ENCODE peak calls at places on chromosomes 7 and 10, in ten cellular contexts. One of them, this sample, is unnamed.
A peak's percentile ranks its signal among the peaks of the same experiment; 100 is the strongest.

GRCh38 chr10:126101744-126102143 is 205.4 kb downstream of the FANK1 start:
- DNase-seq in nephron progenitor cell: no peak
- DNase-seq in CD8-positive, alpha-beta T cell: no peak
- DNase-seq in heart right ventricle: no peak
- DNase-seq in type B pancreatic cell: no peak
- DNase-seq in neural crest cell: no peak
- DNase-seq in fibroblast of the aortic adventitia: no peak
- DNase-seq in tibial nerve: no peak
- DNase-seq in cardiac muscle cell: no peak
- DNase-seq in A549: no peak
- DNase-seq in this sample: no peak

GRCh38 chr7:141220263-141220662 is 146.4 kb downstream of the TMEM178B start:
- DNase-seq in A549: peak; percentile 13
- DNase-seq in nephron progenitor cell: no peak
- DNase-seq in type B pancreatic cell: no peak
- DNase-seq in neural crest cell: no peak
- DNase-seq in heart right ventricle: no peak
- DNase-seq in cardiac muscle cell: no peak
- DNase-seq in tibial nerve: no peak
- DNase-seq in fibroblast of the aortic adventitia: no peak
- DNase-seq in CD8-positive, alpha-beta T cell: no peak
- DNase-seq in this sample: no peak

GRCh38 chr7:109844362-109844761 is 1246.6 kb upstream of the LRRN3 start:
- DNase-seq in type B pancreatic cell: no peak
- DNase-seq in nephron progenitor cell: no peak
- DNase-seq in neural crest cell: no peak
- DNase-seq in tibial nerve: no peak
- DNase-seq in CD8-positive, alpha-beta T cell: no peak
- DNase-seq in heart right ventricle: no peak
- DNase-seq in cardiac muscle cell: peak; percentile 6
- DNase-seq in fibroblast of the aortic adventitia: no peak
- DNase-seq in A549: peak; percentile 42
- DNase-seq in this sample: no peak

GRCh38 chr10:29828978-29829377 is 194.2 kb upstream of the SVIL start:
- DNase-seq in tibial nerve: no peak
- DNase-seq in fibroblast of the aortic adventitia: no peak
- DNase-seq in type B pancreatic cell: no peak
- DNase-seq in heart right ventricle: no peak
- DNase-seq in neural crest cell: no peak
- DNase-seq in cardiac muscle cell: no peak
- DNase-seq in CD8-positive, alpha-beta T cell: no peak
- DNase-seq in A549: no peak
- DNase-seq in nephron progenitor cell: no peak
- DNase-seq in this sample: no peak

GRCh38 chr10:44974628-44975431 is 3.8 kb downstream of the DEPP1 start:
- DNase-seq in neural crest cell: peak; percentile 70
- DNase-seq in nephron progenitor cell: peak; percentile 76
- DNase-seq in heart right ventricle: peak; percentile 69
- DNase-seq in A549: peak; percentile 55
- DNase-seq in fibroblast of the aortic adventitia: peak; percentile 73
- DNase-seq in tibial nerve: peak; percentile 67
- DNase-seq in cardiac muscle cell: peak; percentile 85
- DNase-seq in CD8-positive, alpha-beta T cell: peak; percentile 83
- DNase-seq in type B pancreatic cell: no peak
- DNase-seq in this sample: peak; percentile 83

GRCh38 chr10:46556515-46557318 is at the start of gene GPRIN2:
- DNase-seq in nephron progenitor cell: peak; percentile 71
- DNase-seq in heart right ventricle: no peak
- DNase-seq in neural crest cell: peak; percentile 19
- DNase-seq in type B pancreatic cell: peak; percentile 77
- DNase-seq in CD8-positive, alpha-beta T cell: no peak
- DNase-seq in tibial nerve: peak; percentile 12
- DNase-seq in A549: no peak
- DNase-seq in cardiac muscle cell: no peak
- DNase-seq in fibroblast of the aortic adventitia: no peak
- DNase-seq in this sample: no peak

GRCh38 chr10:125061557-125062243 is 98.7 kb downstream of the CTBP2 start:
- DNase-seq in nephron progenitor cell: no peak
- DNase-seq in fibroblast of the aortic adventitia: no peak
- DNase-seq in tibial nerve: no peak
- DNase-seq in CD8-positive, alpha-beta T cell: no peak
- DNase-seq in A549: no peak
- DNase-seq in heart right ventricle: no peak
- DNase-seq in type B pancreatic cell: no peak
- DNase-seq in neural crest cell: no peak
- DNase-seq in cardiac muscle cell: no peak
- DNase-seq in this sample: no peak

GRCh38 chr10:95814011-95814727 is 58.2 kb downstream of the ENTPD1 start:
- DNase-seq in type B pancreatic cell: no peak
- DNase-seq in fibroblast of the aortic adventitia: peak; percentile 90
- DNase-seq in nephron progenitor cell: no peak
- DNase-seq in tibial nerve: no peak
- DNase-seq in A549: no peak
- DNase-seq in neural crest cell: peak; percentile 15
- DNase-seq in CD8-positive, alpha-beta T cell: no peak
- DNase-seq in cardiac muscle cell: peak; percentile 98
- DNase-seq in heart right ventricle: peak; percentile 58
- DNase-seq in this sample: no peak

GRCh38 chr10:30231071-30231652 is 117.9 kb downstream of the MTPAP start:
- DNase-seq in nephron progenitor cell: no peak
- DNase-seq in tibial nerve: no peak
- DNase-seq in heart right ventricle: no peak
- DNase-seq in CD8-positive, alpha-beta T cell: no peak
- DNase-seq in type B pancreatic cell: no peak
- DNase-seq in A549: no peak
- DNase-seq in cardiac muscle cell: no peak
- DNase-seq in neural crest cell: no peak
- DNase-seq in fibroblast of the aortic adventitia: no peak
- DNase-seq in this sample: no peak

GRCh38 chr7:145398758-145399157 is 562.9 kb upstream of the TPK1 start:
- DNase-seq in CD8-positive, alpha-beta T cell: no peak
- DNase-seq in heart right ventricle: no peak
- DNase-seq in fibroblast of the aortic adventitia: no peak
- DNase-seq in A549: no peak
- DNase-seq in tibial nerve: no peak
- DNase-seq in nephron progenitor cell: no peak
- DNase-seq in neural crest cell: no peak
- DNase-seq in type B pancreatic cell: no peak
- DNase-seq in cardiac muscle cell: peak; percentile 21
- DNase-seq in this sample: no peak

GRCh38 chr7:158109364-158110033 is 478.1 kb downstream of the PTPRN2 start:
- DNase-seq in type B pancreatic cell: peak; percentile 50
- DNase-seq in nephron progenitor cell: no peak
- DNase-seq in fibroblast of the aortic adventitia: no peak
- DNase-seq in cardiac muscle cell: no peak
- DNase-seq in tibial nerve: no peak
- DNase-seq in A549: peak; percentile 12
- DNase-seq in neural crest cell: no peak
- DNase-seq in heart right ventricle: no peak
- DNase-seq in CD8-positive, alpha-beta T cell: peak; percentile 32
- DNase-seq in this sample: no peak

GRCh38 chr10:58385784-58386112 is 538 bp downstream of the TFAM start:
- DNase-seq in CD8-positive, alpha-beta T cell: no peak
- DNase-seq in fibroblast of the aortic adventitia: peak; percentile 13
- DNase-seq in nephron progenitor cell: peak; percentile 62
- DNase-seq in cardiac muscle cell: peak; percentile 34
- DNase-seq in tibial nerve: no peak
- DNase-seq in type B pancreatic cell: no peak
- DNase-seq in neural crest cell: peak; percentile 20
- DNase-seq in heart right ventricle: no peak
- DNase-seq in A549: peak; percentile 42
- DNase-seq in this sample: peak; percentile 52

GRCh38 chr10:58384536-58384998 is 643 bp upstream of the TFAM start:
- DNase-seq in tibial nerve: no peak
- DNase-seq in cardiac muscle cell: no peak
- DNase-seq in heart right ventricle: no peak
- DNase-seq in A549: peak; percentile 8
- DNase-seq in neural crest cell: no peak
- DNase-seq in type B pancreatic cell: no peak
- DNase-seq in fibroblast of the aortic adventitia: no peak
- DNase-seq in CD8-positive, alpha-beta T cell: no peak
- DNase-seq in nephron progenitor cell: no peak
- DNase-seq in this sample: no peak

GRCh38 chr10:58384095-58384494 is 1.1 kb upstream of the TFAM start:
- DNase-seq in heart right ventricle: no peak
- DNase-seq in neural crest cell: no peak
- DNase-seq in nephron progenitor cell: no peak
- DNase-seq in type B pancreatic cell: no peak
- DNase-seq in tibial nerve: no peak
- DNase-seq in CD8-positive, alpha-beta T cell: no peak
- DNase-seq in fibroblast of the aortic adventitia: no peak
- DNase-seq in A549: no peak
- DNase-seq in cardiac muscle cell: no peak
- DNase-seq in this sample: no peak

GRCh38 chr10:58382489-58382995 is 2.7 kb upstream of the TFAM start:
- DNase-seq in type B pancreatic cell: no peak
- DNase-seq in tibial nerve: no peak
- DNase-seq in neural crest cell: no peak
- DNase-seq in cardiac muscle cell: no peak
- DNase-seq in fibroblast of the aortic adventitia: no peak
- DNase-seq in heart right ventricle: no peak
- DNase-seq in CD8-positive, alpha-beta T cell: no peak
- DNase-seq in nephron progenitor cell: no peak
- DNase-seq in A549: no peak
- DNase-seq in this sample: no peak

GRCh38 chr10:58384999-58385783 is at the start of gene TFAM:
- DNase-seq in nephron progenitor cell: peak; percentile 97
- DNase-seq in neural crest cell: peak; percentile 95
- DNase-seq in type B pancreatic cell: peak; percentile 97
- DNase-seq in tibial nerve: peak; percentile 92
- DNase-seq in cardiac muscle cell: peak; percentile 95
- DNase-seq in heart right ventricle: peak; percentile 98
- DNase-seq in A549: peak; percentile 96
- DNase-seq in CD8-positive, alpha-beta T cell: peak; percentile 99
- DNase-seq in fibroblast of the aortic adventitia: peak; percentile 85
- DNase-seq in this sample: peak; percentile 98
- TF ChIP-seq CTCF in nephron progenitor cell: peak; percentile 17
- TF ChIP-seq CTCF in neural crest cell: peak; percentile 61
- TF ChIP-seq CTCF in type B pancreatic cell: peak; percentile 64
- TF ChIP-seq CTCF in tibial nerve: peak; percentile 67
- TF ChIP-seq CTCF in cardiac muscle cell: peak; percentile 42
- TF ChIP-seq CTCF in heart right ventricle: peak; percentile 52
- TF ChIP-seq CTCF in A549: peak; percentile 69
- TF ChIP-seq CTCF in CD8-positive, alpha-beta T cell: peak; percentile 36
- TF ChIP-seq CTCF in fibroblast of the aortic adventitia: peak; percentile 57
- TF ChIP-seq CTCF in this sample: peak; percentile 50

DNA sequence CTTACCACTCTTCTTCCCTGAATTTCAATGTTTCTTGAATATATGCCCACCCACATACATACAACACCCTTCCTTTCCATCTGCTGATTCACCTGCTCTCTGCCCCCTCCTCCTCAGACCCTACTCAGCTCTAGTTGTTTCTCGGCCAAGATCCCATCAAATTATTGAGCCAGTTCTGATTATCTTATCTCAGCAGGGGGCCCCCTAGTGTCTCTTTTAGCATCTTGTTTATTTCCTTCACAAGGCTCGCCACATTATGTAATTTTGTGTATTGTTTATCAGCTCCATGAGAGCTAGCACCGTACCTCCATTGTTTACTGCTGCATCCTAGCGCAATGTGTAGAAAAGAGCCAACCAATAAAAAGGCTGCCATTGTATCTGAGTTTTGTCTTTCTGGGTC is 71.9 kb downstream of the FAM13C start:
- DNase-seq in tibial nerve: no peak
- DNase-seq in fibroblast of the aortic adventitia: no peak
- DNase-seq in nephron progenitor cell: no peak
- DNase-seq in CD8-positive, alpha-beta T cell: no peak
- DNase-seq in cardiac muscle cell: no peak
- DNase-seq in heart right ventricle: no peak
- DNase-seq in A549: no peak
- DNase-seq in neural crest cell: no peak
- DNase-seq in type B pancreatic cell: no peak
- DNase-seq in this sample: no peak
- TF ChIP-seq CTCF in tibial nerve: no peak
- TF ChIP-seq CTCF in fibroblast of the aortic adventitia: no peak
- TF ChIP-seq CTCF in nephron progenitor cell: no peak
- TF ChIP-seq CTCF in CD8-positive, alpha-beta T cell: no peak
- TF ChIP-seq CTCF in cardiac muscle cell: no peak
- TF ChIP-seq CTCF in heart right ventricle: no peak
- TF ChIP-seq CTCF in A549: no peak
- TF ChIP-seq CTCF in neural crest cell: no peak
- TF ChIP-seq CTCF in type B pancreatic cell: no peak
- TF ChIP-seq CTCF in this sample: no peak

GRCh38 chr7:132654150-132654549 is 77.9 kb upstream of the PLXNA4 start:
- DNase-seq in nephron progenitor cell: no peak
- DNase-seq in type B pancreatic cell: no peak
- DNase-seq in CD8-positive, alpha-beta T cell: peak; percentile 31
- DNase-seq in tibial nerve: no peak
- DNase-seq in cardiac muscle cell: peak; percentile 27
- DNase-seq in neural crest cell: no peak
- DNase-seq in fibroblast of the aortic adventitia: peak; percentile 12
- DNase-seq in heart right ventricle: no peak
- DNase-seq in A549: peak; percentile 8
- DNase-seq in this sample: peak; percentile 17
- TF ChIP-seq CTCF in nephron progenitor cell: peak; percentile 30
- TF ChIP-seq CTCF in type B pancreatic cell: peak; percentile 70
- TF ChIP-seq CTCF in CD8-positive, alpha-beta T cell: no peak
- TF ChIP-seq CTCF in tibial nerve: no peak
- TF ChIP-seq CTCF in cardiac muscle cell: peak; percentile 51
- TF ChIP-seq CTCF in neural crest cell: peak; percentile 51
- TF ChIP-seq CTCF in fibroblast of the aortic adventitia: peak; percentile 47
- TF ChIP-seq CTCF in heart right ventricle: no peak
- TF ChIP-seq CTCF in A549: no peak
- TF ChIP-seq CTCF in this sample: peak; percentile 38

GRCh38 chr7:30896041-30896440 is 15.6 kb upstream of the AQP1 start:
- DNase-seq in tibial nerve: no peak
- DNase-seq in fibroblast of the aortic adventitia: no peak
- DNase-seq in neural crest cell: no peak
- DNase-seq in CD8-positive, alpha-beta T cell: no peak
- DNase-seq in cardiac muscle cell: peak; percentile 75
- DNase-seq in heart right ventricle: no peak
- DNase-seq in A549: no peak
- DNase-seq in type B pancreatic cell: no peak
- DNase-seq in nephron progenitor cell: no peak
- DNase-seq in this sample: no peak

GRCh38 chr7:30893357-30893756 is 18.3 kb upstream of the AQP1 start:
- DNase-seq in A549: no peak
- DNase-seq in neural crest cell: no peak
- DNase-seq in cardiac muscle cell: peak; percentile 87
- DNase-seq in tibial nerve: peak; percentile 41
- DNase-seq in CD8-positive, alpha-beta T cell: no peak
- DNase-seq in heart right ventricle: peak; percentile 65
- DNase-seq in nephron progenitor cell: no peak
- DNase-seq in fibroblast of the aortic adventitia: peak; percentile 55
- DNase-seq in type B pancreatic cell: no peak
- DNase-seq in this sample: no peak

GRCh38 chr7:30896783-30897617 is 14.7 kb upstream of the AQP1 start:
- DNase-seq in type B pancreatic cell: no peak
- DNase-seq in cardiac muscle cell: peak; percentile 55
- DNase-seq in neural crest cell: no peak
- DNase-seq in heart right ventricle: no peak
- DNase-seq in fibroblast of the aortic adventitia: no peak
- DNase-seq in nephron progenitor cell: no peak
- DNase-seq in tibial nerve: no peak
- DNase-seq in A549: no peak
- DNase-seq in CD8-positive, alpha-beta T cell: no peak
- DNase-seq in this sample: no peak

GRCh38 chr7:30894009-30894408 is 17.6 kb upstream of the AQP1 start:
- DNase-seq in heart right ventricle: no peak
- DNase-seq in tibial nerve: no peak
- DNase-seq in CD8-positive, alpha-beta T cell: no peak
- DNase-seq in cardiac muscle cell: no peak
- DNase-seq in A549: no peak
- DNase-seq in type B pancreatic cell: no peak
- DNase-seq in nephron progenitor cell: no peak
- DNase-seq in neural crest cell: no peak
- DNase-seq in fibroblast of the aortic adventitia: no peak
- DNase-seq in this sample: no peak

GRCh38 chr7:30894866-30895408 is 16.7 kb upstream of the AQP1 start:
- DNase-seq in neural crest cell: no peak
- DNase-seq in cardiac muscle cell: peak; percentile 25
- DNase-seq in A549: no peak
- DNase-seq in tibial nerve: no peak
- DNase-seq in type B pancreatic cell: no peak
- DNase-seq in heart right ventricle: no peak
- DNase-seq in nephron progenitor cell: no peak
- DNase-seq in fibroblast of the aortic adventitia: no peak
- DNase-seq in CD8-positive, alpha-beta T cell: no peak
- DNase-seq in this sample: no peak
- TF ChIP-seq CTCF in neural crest cell: no peak
- TF ChIP-seq CTCF in cardiac muscle cell: peak; percentile 24
- TF ChIP-seq CTCF in A549: no peak
- TF ChIP-seq CTCF in tibial nerve: no peak
- TF ChIP-seq CTCF in type B pancreatic cell: no peak
- TF ChIP-seq CTCF in heart right ventricle: no peak
- TF ChIP-seq CTCF in nephron progenitor cell: no peak
- TF ChIP-seq CTCF in fibroblast of the aortic adventitia: no peak
- TF ChIP-seq CTCF in CD8-positive, alpha-beta T cell: no peak
- TF ChIP-seq CTCF in this sample: no peak